ENCODE peak calls at places on chromosomes 6 and 20, in nine cellular contexts. A is H54; S is HFFc6; D is astrocyte of the spinal cord; X is central memory CD4-positive, alpha-beta T cell; I is activated naive CD4-positive, alpha-beta T cell; E is nucleus accumbens; V is activated T-cell treated with anti-CD3 and anti-CD28 coated beads, Interleukin-2, amount 50 U/mL, for 24 hours; H is NCI-H510A treated with DMSO at 0.1 percent for 48 hours. L is an unnamed sample.

GRCh38 chr6:162711376-162711775 is 16.2 kb downstream of the PRKN start:
- DNase-seq in A (no peak), S (no peak), D (no peak), X (no peak), I (no peak), E (no peak), V (no peak), H (no peak), L (no peak)

GRCh38 chr6:169940554-169941290 is 189.3 kb downstream of the ERMARD start:
- DNase-seq in A (no peak), S (no peak), D (no peak), X (no peak), I (no peak), E (no peak), V (no peak), H (no peak), L (no peak)

GRCh38 chr6:159978291-159979135 is 9.6 kb downstream of the IGF2R start:
- DNase-seq in A (no peak), S (no peak), D (no peak), X (peak), I (no peak), E (no peak), V (peak), H (no peak), L (no peak)

GRCh38 chr6:166589334-166589731 is 2.9 kb upstream of the RAMACL start:
- DNase-seq in A (no peak), S (no peak), D (no peak), X (no peak), I (no peak), E (no peak), V (no peak), H (no peak), L (no peak)

GRCh38 chr6:143605894-143606293 is 71.9 kb upstream of the PHACTR2 start:
- DNase-seq in A (no peak), S (no peak), D (no peak), X (no peak), I (no peak), E (no peak), V (no peak), H (no peak), L (no peak)

GRCh38 chr20:63174309-63175030 is 41.5 kb downstream of the YTHDF1 start:
- DNase-seq in A (no peak), S (no peak), D (no peak), X (no peak), I (no peak), E (no peak), V (no peak), H (no peak), L (no peak)

GRCh38 chr20:46367967-46368901 is 38.2 kb downstream of the ELMO2 start:
- DNase-seq in A (no peak), S (no peak), D (no peak), X (no peak), I (no peak), E (no peak), V (no peak), H (no peak), L (no peak)

GRCh38 chr6:56944651-56945050 is 10.3 kb upstream of the BEND6 start:
- DNase-seq in A (no peak), S (no peak), D (no peak), X (no peak), I (no peak), E (no peak), V (no peak), H (no peak), L (no peak)

GRCh38 chr20:23332467-23332866 is 18.1 kb upstream of the NXT1 start:
- DNase-seq in A (no peak), S (no peak), D (no peak), X (no peak), I (no peak), E (no peak), V (no peak), H (no peak), L (no peak)

GRCh38 chr6:27250955-27251671 is 3.6 kb downstream of the PRSS16 start:
- DNase-seq in A (peak), S (no peak), D (no peak), X (peak), I (peak), E (no peak), V (peak), H (peak), L (peak)

GRCh38 chr6:42569102-42570028 is 5.5 kb downstream of the UBR2 start:
- DNase-seq in A (no peak), S (peak), D (peak), X (no peak), I (no peak), E (no peak), V (no peak), H (no peak), L (no peak)

GRCh38 chr6:136250686-136251008 is 536 bp upstream of the MTFR2 start:
- DNase-seq in A (no peak), S (no peak), D (no peak), X (no peak), I (no peak), E (no peak), V (no peak), H (peak), L (no peak)

GRCh38 chr20:24895898-24896658 is 53.0 kb upstream of the CST7 start:
- DNase-seq in A (no peak), S (no peak), D (no peak), X (no peak), I (no peak), E (no peak), V (no peak), H (no peak), L (no peak)

GRCh38 chr6:15308445-15309213 is 62.8 kb downstream of the JARID2 start:
- DNase-seq in A (no peak), S (no peak), D (no peak), X (no peak), I (no peak), E (no peak), V (no peak), H (no peak), L (no peak)

GRCh38 chr20:6123650-6124014 is 802 bp upstream of the FERMT1 start:
- DNase-seq in A (no peak), S (no peak), D (no peak), X (no peak), I (no peak), E (no peak), V (no peak), H (no peak), L (no peak)

GRCh38 chr6:16239798-16240123 is 1.4 kb downstream of the GMPR start:
- DNase-seq in A (no peak), S (no peak), D (no peak), X (no peak), I (no peak), E (no peak), V (no peak), H (no peak), L (no peak)

GRCh38 chr20:52972965-52973819 is 1.0 kb downstream of the TSHZ2 start:
- DNase-seq in A (no peak), S (no peak), D (no peak), X (peak), I (peak), E (no peak), V (peak), H (peak), L (peak)

GRCh38 chr6:99736302-99736701 is 129.7 kb downstream of the PRDM13 start:
- DNase-seq in A (no peak), S (no peak), D (no peak), X (no peak), I (no peak), E (no peak), V (no peak), H (no peak), L (no peak)

GRCh38 chr20:2658414-2659354 is 5.3 kb downstream of the IDH3B start:
- DNase-seq in A (no peak), S (no peak), D (no peak), X (no peak), I (no peak), E (no peak), V (peak), H (peak), L (no peak)

GRCh38 chr6:108030223-108030622 is 44.3 kb downstream of the OSTM1 start:
- DNase-seq in A (no peak), S (no peak), D (no peak), X (no peak), I (no peak), E (no peak), V (no peak), H (no peak), L (no peak)

GRCh38 chr6:113211185-113211584 is 646.0 kb upstream of the MARCKS start:
- DNase-seq in A (no peak), S (no peak), D (no peak), X (no peak), I (no peak), E (no peak), V (no peak), H (no peak), L (no peak)

GRCh38 chr6:131995924-131996323 is 44.8 kb upstream of the CCN2 start:
- DNase-seq in A (no peak), S (peak), D (peak), X (no peak), I (no peak), E (no peak), V (no peak), H (no peak), L (no peak)

GRCh38 chr6:106608080-106608668 is 21.1 kb downstream of the RTN4IP1 start:
- DNase-seq in A (peak), S (peak), D (peak), X (peak), I (no peak), E (no peak), V (no peak), H (peak), L (peak)

GRCh38 chr6:15420959-15421438 is 175.1 kb downstream of the JARID2 start:
- DNase-seq in A (no peak), S (no peak), D (no peak), X (no peak), I (no peak), E (no peak), V (no peak), H (no peak), L (no peak)

GRCh38 chr6:150753404-150754184 is 111.9 kb upstream of the MTHFD1L start:
- DNase-seq in A (no peak), S (no peak), D (no peak), X (no peak), I (no peak), E (no peak), V (no peak), H (no peak), L (no peak)

GRCh38 chr20:19937651-19938420 is 79.3 kb upstream of the NAA20 start:
- DNase-seq in A (no peak), S (no peak), D (no peak), X (peak), I (no peak), E (no peak), V (no peak), H (no peak), L (peak)

GRCh38 chr6:116248577-116248976 is 5.3 kb downstream of the TSPYL4 start:
- DNase-seq in A (no peak), S (no peak), D (no peak), X (no peak), I (no peak), E (no peak), V (no peak), H (no peak), L (no peak)

GRCh38 chr6:22071655-22072054 is 225.2 kb downstream of the PRL start:
- DNase-seq in A (peak), S (peak), D (peak), X (no peak), I (no peak), E (peak), V (no peak), H (peak), L (no peak)

GRCh38 chr20:60583741-60584140 is 625.5 kb downstream of the CDH26 start:
- DNase-seq in A (no peak), S (no peak), D (no peak), X (no peak), I (no peak), E (no peak), V (no peak), H (no peak), L (no peak)

GRCh38 chr20:38134427-38135281 is 30.4 kb downstream of the TGM2 start:
- DNase-seq in A (peak), S (peak), D (peak), X (no peak), I (no peak), E (no peak), V (no peak), H (no peak), L (no peak)

GRCh38 chr20:11549172-11550117 is 368.2 kb upstream of the BTBD3 start:
- DNase-seq in A (no peak), S (no peak), D (no peak), X (no peak), I (no peak), E (no peak), V (no peak), H (no peak), L (no peak)

GRCh38 chr6:108497883-108498282 is 62.8 kb upstream of the FOXO3 start:
- DNase-seq in A (no peak), S (peak), D (peak), X (no peak), I (no peak), E (no peak), V (no peak), H (no peak), L (no peak)

GRCh38 chr6:124487778-124488431 is 474.3 kb upstream of the RNF217 start:
- DNase-seq in A (no peak), S (no peak), D (peak), X (no peak), I (no peak), E (no peak), V (no peak), H (no peak), L (no peak)

GRCh38 chr6:105748737-105749161 is 337.4 kb upstream of the PRDM1 start:
- DNase-seq in A (no peak), S (peak), D (no peak), X (no peak), I (no peak), E (no peak), V (no peak), H (peak), L (no peak)